ENCODE peak calls at places on chromosome 3, in four cellular contexts. E is GM12878, B is HepG2, V is K562. J is an unnamed sample.

GRCh38 chr3:189724366-189724765 is 93.2 kb downstream of the TP63 start:
- DNase-seq in E (no peak), B (no peak), V (no peak), J (no peak)

GRCh38 chr3:154195620-154196366 is 74.6 kb downstream of the ARHGEF26 start:
- DNase-seq in B (no peak), E (no peak), V (no peak), J (no peak)

GRCh38 chr3:88812576-88812975 is 294.8 kb upstream of the EPHA3 start:
- DNase-seq in B (no peak), V (no peak), E (no peak), J (no peak)

GRCh38 chr3:160801386-160802118 is 45.5 kb downstream of the PPM1L start:
- DNase-seq in E (no peak), B (no peak), V (no peak), J (no peak)

GRCh38 chr3:36677331-36678007 is 86.9 kb downstream of the DCLK3 start:
- DNase-seq in V (no peak), B (peak), E (no peak), J (no peak)

GRCh38 chr3:12943124-12944021 is 102.0 kb upstream of the RPL32 start:
- DNase-seq in V (no peak), B (no peak), E (no peak), J (no peak)

GRCh38 chr3:52088445-52089367 is 32.3 kb upstream of the DUSP7 start:
- DNase-seq in B (peak), V (peak), E (no peak), J (no peak)

GRCh38 chr3:193563999-193564398 is 9.3 kb upstream of the ATP13A4 start:
- DNase-seq in B (peak), E (no peak), V (no peak), J (no peak)

GRCh38 chr3:61043156-61043555 is 208.1 kb downstream of the FHIT start:
- DNase-seq in E (no peak), V (no peak), B (no peak), J (no peak)

GRCh38 chr3:126521122-126521891 is 2.6 kb upstream of the CHST13 start:
- DNase-seq in V (no peak), E (no peak), B (no peak), J (no peak)

GRCh38 chr3:14082108-14082657 is 42.5 kb downstream of the CHCHD4 start:
- DNase-seq in B (no peak), E (peak), V (no peak), J (no peak)

GRCh38 chr3:69403406-69403934 is 17.6 kb upstream of the FRMD4B start:
- DNase-seq in E (no peak), B (no peak), V (no peak), J (no peak)

GRCh38 chr3:69407908-69408307 is 22.0 kb upstream of the FRMD4B start:
- DNase-seq in E (no peak), V (no peak), B (no peak), J (no peak)

GRCh38 chr3:69405067-69405466 is 19.2 kb upstream of the FRMD4B start:
- DNase-seq in V (no peak), E (no peak), B (no peak), J (no peak)

GRCh38 chr3:69408542-69408941 is 22.7 kb upstream of the FRMD4B start:
- DNase-seq in E (no peak), V (no peak), B (no peak), J (no peak)

GRCh38 chr3:69406156-69406555 is 20.3 kb upstream of the FRMD4B start:
- DNase-seq in V (no peak), B (no peak), E (no peak), J (no peak)
- TF ChIP-seq FOXK2 in V (no peak), B (no peak), E (no peak), J (no peak)

DNA sequence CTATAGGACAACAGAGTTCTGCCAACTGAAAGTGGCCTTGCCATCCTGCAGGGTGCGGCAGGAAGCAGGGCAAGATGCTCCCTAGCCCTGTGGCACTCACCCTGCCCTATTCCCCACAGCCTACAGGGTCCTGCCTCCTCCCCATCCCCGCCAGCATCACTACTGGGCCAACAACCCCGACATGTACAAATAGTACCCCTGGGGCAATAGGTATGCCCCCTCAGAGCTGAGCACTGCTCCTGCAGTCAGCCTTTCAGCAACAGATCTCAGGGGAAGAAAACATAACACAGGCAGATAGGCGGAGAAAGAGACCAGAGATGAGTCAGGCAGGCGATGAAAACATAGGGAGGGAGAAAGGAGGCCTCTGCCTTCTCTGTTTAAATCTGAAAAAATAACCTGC is 74.7 kb downstream of the XXYLT1 start:
- DNase-seq in V (peak), B (no peak), E (no peak), J (no peak)
- TF ChIP-seq SP1 in V (no peak), B (no peak), E (no peak), J (no peak)

GRCh38 chr3:183357564-183358079 is 70.8 kb downstream of the MCF2L2 start:
- DNase-seq in B (no peak), V (peak), E (no peak), J (no peak)

GRCh38 chr3:183356920-183357319 is 71.5 kb downstream of the MCF2L2 start:
- DNase-seq in B (no peak), E (no peak), V (no peak), J (no peak)

GRCh38 chr3:183354874-183355273 is 73.5 kb downstream of the MCF2L2 start:
- DNase-seq in B (no peak), E (no peak), V (no peak), J (no peak)

GRCh38 chr3:183360971-183361624 is 67.3 kb downstream of the MCF2L2 start:
- DNase-seq in B (no peak), E (no peak), V (peak), J (no peak)

DNA sequence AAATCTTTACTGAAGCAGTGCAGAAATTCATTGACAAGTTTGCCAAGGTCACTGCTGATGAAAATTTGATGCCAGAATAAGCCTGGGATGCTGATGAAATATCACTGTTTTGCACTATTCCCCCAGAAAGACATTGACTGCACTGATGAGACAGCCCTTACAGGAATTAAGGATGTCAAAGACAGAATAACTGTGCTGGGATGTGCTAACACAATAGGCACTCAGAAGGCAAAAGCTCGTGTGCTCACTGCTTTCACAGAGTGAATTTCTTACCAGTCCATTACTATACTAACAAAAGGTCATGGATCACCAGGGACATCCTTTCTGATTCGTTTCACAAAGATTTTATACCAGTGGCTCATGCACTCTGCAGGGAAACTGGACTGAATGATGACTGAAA is 69.4 kb downstream of the MCF2L2 start:
- DNase-seq in E (no peak), B (no peak), V (no peak), J (no peak)
- TF ChIP-seq FOXK2 in E (no peak), B (no peak), V (no peak), J (no peak)

GRCh38 chr3:196287066-196287404 is 491 bp downstream of the PCYT1A start:
- DNase-seq in E (no peak), V (no peak), B (no peak), J (peak)
- TF ChIP-seq SP1 in E (no peak), V (no peak), B (no peak), J (no peak)

GRCh38 chr3:50445919-50446318 is 57.5 kb downstream of the CACNA2D2 start:
- DNase-seq in V (no peak), B (peak), E (no peak), J (no peak)
- TF ChIP-seq FOXK2 in V (no peak), B (no peak), E (no peak), J (no peak)

J was measured in HEK293T.